ENCODE peak calls at places on chromosomes 5 and 9, in nine cellular contexts. One of them, this sample, is unnamed.

GRCh38 chr9:106649664-106650063 is 213.3 kb upstream of the ZNF462 start:
- DNase-seq in germinal center: no peak
- DNase-seq in stimulated activated CD4-positive, alpha-beta T cell treated with anti-CD3 and anti-CD28 coated beads, Interleukin-4, amount 100 ng/mL, for 4 hours: no peak
- DNase-seq in fibroblast of the conjunctiva: no peak
- DNase-seq in NCI-H1105: no peak
- DNase-seq in AG10803: no peak
- DNase-seq in brain microvascular endothelial cell: no peak
- DNase-seq in endothelial cell: no peak
- DNase-seq in IMR-90: no peak
- DNase-seq in this sample: no peak

GRCh38 chr5:103340717-103341397 is 82.3 kb downstream of the MACIR start:
- DNase-seq in NCI-H1105: no peak
- DNase-seq in endothelial cell: no peak
- DNase-seq in stimulated activated CD4-positive, alpha-beta T cell treated with anti-CD3 and anti-CD28 coated beads, Interleukin-4, amount 100 ng/mL, for 4 hours: no peak
- DNase-seq in fibroblast of the conjunctiva: no peak
- DNase-seq in germinal center: no peak
- DNase-seq in brain microvascular endothelial cell: peak
- DNase-seq in IMR-90: peak
- DNase-seq in AG10803: peak
- DNase-seq in this sample: peak

GRCh38 chr5:5331838-5332237 is 90.6 kb upstream of the ICE1 start:
- DNase-seq in fibroblast of the conjunctiva: no peak
- DNase-seq in germinal center: no peak
- DNase-seq in endothelial cell: no peak
- DNase-seq in stimulated activated CD4-positive, alpha-beta T cell treated with anti-CD3 and anti-CD28 coated beads, Interleukin-4, amount 100 ng/mL, for 4 hours: no peak
- DNase-seq in AG10803: no peak
- DNase-seq in brain microvascular endothelial cell: no peak
- DNase-seq in IMR-90: no peak
- DNase-seq in NCI-H1105: no peak
- DNase-seq in this sample: no peak

GRCh38 chr5:24225051-24225450 is 419.7 kb downstream of the CDH10 start:
- DNase-seq in endothelial cell: no peak
- DNase-seq in IMR-90: no peak
- DNase-seq in stimulated activated CD4-positive, alpha-beta T cell treated with anti-CD3 and anti-CD28 coated beads, Interleukin-4, amount 100 ng/mL, for 4 hours: no peak
- DNase-seq in NCI-H1105: no peak
- DNase-seq in germinal center: no peak
- DNase-seq in fibroblast of the conjunctiva: no peak
- DNase-seq in brain microvascular endothelial cell: no peak
- DNase-seq in AG10803: peak
- DNase-seq in this sample: no peak

GRCh38 chr9:110191616-110192015 is 16.3 kb downstream of the C9orf152 start:
- DNase-seq in endothelial cell: no peak
- DNase-seq in NCI-H1105: no peak
- DNase-seq in brain microvascular endothelial cell: no peak
- DNase-seq in stimulated activated CD4-positive, alpha-beta T cell treated with anti-CD3 and anti-CD28 coated beads, Interleukin-4, amount 100 ng/mL, for 4 hours: no peak
- DNase-seq in fibroblast of the conjunctiva: no peak
- DNase-seq in IMR-90: no peak
- DNase-seq in germinal center: no peak
- DNase-seq in AG10803: no peak
- DNase-seq in this sample: no peak

GRCh38 chr5:95562282-95562681 is 7.4 kb downstream of the ARSK start:
- DNase-seq in stimulated activated CD4-positive, alpha-beta T cell treated with anti-CD3 and anti-CD28 coated beads, Interleukin-4, amount 100 ng/mL, for 4 hours: no peak
- DNase-seq in germinal center: no peak
- DNase-seq in AG10803: no peak
- DNase-seq in fibroblast of the conjunctiva: no peak
- DNase-seq in IMR-90: no peak
- DNase-seq in brain microvascular endothelial cell: no peak
- DNase-seq in NCI-H1105: no peak
- DNase-seq in endothelial cell: no peak
- DNase-seq in this sample: no peak

GRCh38 chr5:134055015-134055414 is 50.2 kb upstream of the VDAC1 start:
- DNase-seq in germinal center: no peak
- DNase-seq in AG10803: no peak
- DNase-seq in NCI-H1105: no peak
- DNase-seq in stimulated activated CD4-positive, alpha-beta T cell treated with anti-CD3 and anti-CD28 coated beads, Interleukin-4, amount 100 ng/mL, for 4 hours: no peak
- DNase-seq in endothelial cell: no peak
- DNase-seq in IMR-90: no peak
- DNase-seq in brain microvascular endothelial cell: no peak
- DNase-seq in fibroblast of the conjunctiva: no peak
- DNase-seq in this sample: no peak

GRCh38 chr9:98315551-98316060 is 60.2 kb upstream of the TBC1D2 start:
- DNase-seq in AG10803: peak
- DNase-seq in stimulated activated CD4-positive, alpha-beta T cell treated with anti-CD3 and anti-CD28 coated beads, Interleukin-4, amount 100 ng/mL, for 4 hours: peak
- DNase-seq in fibroblast of the conjunctiva: peak
- DNase-seq in endothelial cell: peak
- DNase-seq in NCI-H1105: peak
- DNase-seq in germinal center: peak
- DNase-seq in brain microvascular endothelial cell: peak
- DNase-seq in IMR-90: peak
- DNase-seq in this sample: peak

GRCh38 chr9:136568288-136569081 is 22.6 kb upstream of the NOTCH1 start:
- DNase-seq in IMR-90: no peak
- DNase-seq in stimulated activated CD4-positive, alpha-beta T cell treated with anti-CD3 and anti-CD28 coated beads, Interleukin-4, amount 100 ng/mL, for 4 hours: no peak
- DNase-seq in germinal center: no peak
- DNase-seq in NCI-H1105: no peak
- DNase-seq in endothelial cell: no peak
- DNase-seq in AG10803: no peak
- DNase-seq in fibroblast of the conjunctiva: no peak
- DNase-seq in brain microvascular endothelial cell: no peak
- DNase-seq in this sample: no peak

GRCh38 chr5:116388564-116389258 is 185.9 kb downstream of the SEMA6A start:
- DNase-seq in endothelial cell: peak
- DNase-seq in fibroblast of the conjunctiva: no peak
- DNase-seq in AG10803: no peak
- DNase-seq in IMR-90: no peak
- DNase-seq in germinal center: no peak
- DNase-seq in brain microvascular endothelial cell: no peak
- DNase-seq in stimulated activated CD4-positive, alpha-beta T cell treated with anti-CD3 and anti-CD28 coated beads, Interleukin-4, amount 100 ng/mL, for 4 hours: no peak
- DNase-seq in NCI-H1105: no peak
- DNase-seq in this sample: no peak

GRCh38 chr9:129278391-129279237 is 100.6 kb upstream of the IER5L start:
- DNase-seq in AG10803: no peak
- DNase-seq in IMR-90: no peak
- DNase-seq in NCI-H1105: peak
- DNase-seq in brain microvascular endothelial cell: peak
- DNase-seq in germinal center: no peak
- DNase-seq in endothelial cell: no peak
- DNase-seq in fibroblast of the conjunctiva: no peak
- DNase-seq in stimulated activated CD4-positive, alpha-beta T cell treated with anti-CD3 and anti-CD28 coated beads, Interleukin-4, amount 100 ng/mL, for 4 hours: no peak
- DNase-seq in this sample: no peak

GRCh38 chr5:176902911-176903664 is 3.9 kb upstream of the HK3 start:
- DNase-seq in fibroblast of the conjunctiva: no peak
- DNase-seq in IMR-90: no peak
- DNase-seq in stimulated activated CD4-positive, alpha-beta T cell treated with anti-CD3 and anti-CD28 coated beads, Interleukin-4, amount 100 ng/mL, for 4 hours: no peak
- DNase-seq in AG10803: no peak
- DNase-seq in brain microvascular endothelial cell: no peak
- DNase-seq in germinal center: no peak
- DNase-seq in NCI-H1105: no peak
- DNase-seq in endothelial cell: no peak
- DNase-seq in this sample: no peak

GRCh38 chr5:9545959-9546851 is at the start of gene SEMA5A:
- DNase-seq in AG10803: peak
- DNase-seq in brain microvascular endothelial cell: peak
- DNase-seq in fibroblast of the conjunctiva: peak
- DNase-seq in NCI-H1105: no peak
- DNase-seq in stimulated activated CD4-positive, alpha-beta T cell treated with anti-CD3 and anti-CD28 coated beads, Interleukin-4, amount 100 ng/mL, for 4 hours: peak
- DNase-seq in endothelial cell: peak
- DNase-seq in germinal center: no peak
- DNase-seq in IMR-90: peak
- DNase-seq in this sample: peak

GRCh38 chr9:135736979-135737839 is 35.2 kb downstream of the KCNT1 start:
- DNase-seq in AG10803: no peak
- DNase-seq in germinal center: no peak
- DNase-seq in brain microvascular endothelial cell: no peak
- DNase-seq in fibroblast of the conjunctiva: no peak
- DNase-seq in stimulated activated CD4-positive, alpha-beta T cell treated with anti-CD3 and anti-CD28 coated beads, Interleukin-4, amount 100 ng/mL, for 4 hours: no peak
- DNase-seq in IMR-90: no peak
- DNase-seq in NCI-H1105: no peak
- DNase-seq in endothelial cell: no peak
- DNase-seq in this sample: no peak

GRCh38 chr9:111232997-111233790 is 96.8 kb downstream of the OR2K2 start:
- DNase-seq in NCI-H1105: no peak
- DNase-seq in stimulated activated CD4-positive, alpha-beta T cell treated with anti-CD3 and anti-CD28 coated beads, Interleukin-4, amount 100 ng/mL, for 4 hours: no peak
- DNase-seq in brain microvascular endothelial cell: no peak
- DNase-seq in IMR-90: no peak
- DNase-seq in AG10803: no peak
- DNase-seq in fibroblast of the conjunctiva: no peak
- DNase-seq in germinal center: no peak
- DNase-seq in endothelial cell: no peak
- DNase-seq in this sample: peak

GRCh38 chr9:7676757-7677156 is 122.8 kb downstream of the DMAC1 start:
- DNase-seq in endothelial cell: no peak
- DNase-seq in brain microvascular endothelial cell: no peak
- DNase-seq in stimulated activated CD4-positive, alpha-beta T cell treated with anti-CD3 and anti-CD28 coated beads, Interleukin-4, amount 100 ng/mL, for 4 hours: no peak
- DNase-seq in IMR-90: no peak
- DNase-seq in germinal center: no peak
- DNase-seq in NCI-H1105: no peak
- DNase-seq in fibroblast of the conjunctiva: no peak
- DNase-seq in AG10803: no peak
- DNase-seq in this sample: no peak

GRCh38 chr9:136138566-136138965 is 19.9 kb upstream of the TMEM250 start:
- DNase-seq in AG10803: no peak
- DNase-seq in NCI-H1105: peak
- DNase-seq in stimulated activated CD4-positive, alpha-beta T cell treated with anti-CD3 and anti-CD28 coated beads, Interleukin-4, amount 100 ng/mL, for 4 hours: peak
- DNase-seq in endothelial cell: peak
- DNase-seq in germinal center: peak
- DNase-seq in brain microvascular endothelial cell: no peak
- DNase-seq in fibroblast of the conjunctiva: no peak
- DNase-seq in IMR-90: no peak
- DNase-seq in this sample: no peak

GRCh38 chr5:40124367-40124766 is 555.3 kb upstream of the PTGER4 start:
- DNase-seq in fibroblast of the conjunctiva: no peak
- DNase-seq in germinal center: no peak
- DNase-seq in stimulated activated CD4-positive, alpha-beta T cell treated with anti-CD3 and anti-CD28 coated beads, Interleukin-4, amount 100 ng/mL, for 4 hours: no peak
- DNase-seq in IMR-90: no peak
- DNase-seq in brain microvascular endothelial cell: no peak
- DNase-seq in AG10803: no peak
- DNase-seq in endothelial cell: no peak
- DNase-seq in NCI-H1105: no peak
- DNase-seq in this sample: no peak

GRCh38 chr9:94920439-94920951 is 194.0 kb downstream of the AOPEP start:
- DNase-seq in stimulated activated CD4-positive, alpha-beta T cell treated with anti-CD3 and anti-CD28 coated beads, Interleukin-4, amount 100 ng/mL, for 4 hours: no peak
- DNase-seq in NCI-H1105: no peak
- DNase-seq in fibroblast of the conjunctiva: peak
- DNase-seq in AG10803: peak
- DNase-seq in germinal center: no peak
- DNase-seq in brain microvascular endothelial cell: no peak
- DNase-seq in IMR-90: peak
- DNase-seq in endothelial cell: no peak
- DNase-seq in this sample: peak

GRCh38 chr5:6604946-6605345 is 27.9 kb downstream of the NSUN2 start:
- DNase-seq in NCI-H1105: no peak
- DNase-seq in IMR-90: no peak
- DNase-seq in endothelial cell: no peak
- DNase-seq in germinal center: no peak
- DNase-seq in AG10803: no peak
- DNase-seq in stimulated activated CD4-positive, alpha-beta T cell treated with anti-CD3 and anti-CD28 coated beads, Interleukin-4, amount 100 ng/mL, for 4 hours: no peak
- DNase-seq in brain microvascular endothelial cell: no peak
- DNase-seq in fibroblast of the conjunctiva: no peak
- DNase-seq in this sample: no peak

GRCh38 chr9:110156902-110157301 is 51.1 kb downstream of the C9orf152 start:
- DNase-seq in AG10803: peak
- DNase-seq in endothelial cell: no peak
- DNase-seq in stimulated activated CD4-positive, alpha-beta T cell treated with anti-CD3 and anti-CD28 coated beads, Interleukin-4, amount 100 ng/mL, for 4 hours: peak
- DNase-seq in germinal center: no peak
- DNase-seq in IMR-90: no peak
- DNase-seq in fibroblast of the conjunctiva: peak
- DNase-seq in brain microvascular endothelial cell: peak
- DNase-seq in NCI-H1105: no peak
- DNase-seq in this sample: peak

GRCh38 chr5:6732634-6733410 is 19.6 kb downstream of the TENT4A start:
- DNase-seq in IMR-90: peak
- DNase-seq in brain microvascular endothelial cell: peak
- DNase-seq in endothelial cell: no peak
- DNase-seq in stimulated activated CD4-positive, alpha-beta T cell treated with anti-CD3 and anti-CD28 coated beads, Interleukin-4, amount 100 ng/mL, for 4 hours: no peak
- DNase-seq in germinal center: no peak
- DNase-seq in fibroblast of the conjunctiva: peak
- DNase-seq in AG10803: peak
- DNase-seq in NCI-H1105: peak
- DNase-seq in this sample: peak